ENCODE peak calls at places on chromosomes 13 and 19, in four cellular contexts. F is SK-N-SH, R is GM12878, T is K562. C is an unnamed sample.
A peak's percentile ranks its signal among the peaks of the same experiment; 100 is the strongest.

GRCh38 chr19:33507021-33507956 is 14.3 kb downstream of the PEPD start:
- DNase-seq in F (peak; percentile 91), R (no peak), T (no peak), C (no peak)

GRCh38 chr19:51327066-51327985 is 14.6 kb downstream of the VSIG10L start:
- DNase-seq in F (no peak), R (no peak), T (peak; percentile 86), C (peak; percentile 59)

GRCh38 chr19:1244693-1245451 is 3.3 kb downstream of the ATP5F1D start:
- DNase-seq in F (no peak), R (no peak), T (no peak), C (peak; percentile 86)

GRCh38 chr19:58268344-58268743 is 10.4 kb upstream of the ZNF8 start:
- DNase-seq in F (no peak), R (no peak), T (no peak), C (no peak)

GRCh38 chr13:47306991-47307390 is 410.1 kb upstream of the HTR2A start:
- DNase-seq in F (no peak), R (no peak), T (no peak), C (no peak)

GRCh38 chr13:58704953-58705352 is 1073.4 kb downstream of the PCDH17 start:
- DNase-seq in F (no peak), R (no peak), T (no peak), C (no peak)

GRCh38 chr19:45471866-45472556 is 4.2 kb downstream of the FOSB start:
- DNase-seq in F (no peak), R (no peak), T (no peak), C (no peak)

GRCh38 chr19:56905616-56906015 is 65.1 kb upstream of the PEG3 start:
- DNase-seq in F (no peak), R (no peak), T (no peak), C (no peak)

GRCh38 chr19:42284641-42285341 is 15.7 kb downstream of the CIC start:
- DNase-seq in F (no peak), R (no peak), T (peak; percentile 43), C (no peak)

GRCh38 chr13:105050696-105051095 is 1484.8 kb downstream of the EFNB2 start:
- DNase-seq in F (no peak), R (no peak), T (no peak), C (no peak)

GRCh38 chr19:41951686-41952172 is 7.4 kb downstream of the RABAC1 start:
- DNase-seq in F (peak; percentile 90), R (no peak), T (peak; percentile 87), C (peak; percentile 58)

DNA sequence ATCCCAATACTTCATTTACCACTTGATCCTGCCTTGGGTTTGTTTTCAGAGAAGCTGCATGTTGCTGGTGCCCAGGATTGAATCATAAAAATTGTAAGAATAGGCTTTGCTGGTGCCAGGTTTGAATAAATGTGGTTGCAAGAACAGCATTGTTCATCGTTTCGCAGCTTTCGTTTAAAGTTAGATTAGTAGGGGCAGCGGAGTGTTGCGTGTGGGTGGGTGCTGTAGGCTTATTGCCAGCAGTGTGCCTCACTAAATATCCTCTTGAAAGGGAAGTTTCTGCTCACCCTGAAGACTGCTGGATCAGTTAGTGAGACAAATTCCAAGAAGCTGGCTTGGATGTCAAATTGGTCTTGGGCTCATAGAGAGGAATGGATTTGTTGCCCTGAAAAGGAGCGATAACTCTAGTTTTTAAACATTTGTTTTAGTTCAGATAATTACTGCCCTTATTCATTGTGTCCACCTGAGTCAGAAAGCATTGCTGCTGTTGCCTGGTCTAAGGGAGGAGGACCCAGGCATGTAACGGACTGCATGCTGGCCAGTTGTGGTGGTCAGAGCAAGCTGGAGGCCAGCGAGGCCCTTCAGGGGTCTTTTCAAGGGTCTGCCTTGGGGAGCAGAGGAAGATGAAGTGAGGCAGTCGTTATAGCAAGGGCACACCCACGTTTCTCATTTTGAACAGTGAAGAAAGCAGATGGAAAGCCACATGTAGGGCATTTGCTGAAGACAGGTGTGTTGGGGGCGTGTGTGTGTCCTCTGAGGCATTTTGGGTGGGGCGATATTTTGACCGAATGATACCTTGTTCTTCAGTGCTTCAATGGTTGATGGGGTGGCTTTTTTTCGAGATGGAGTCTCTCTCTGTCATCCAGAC is 8.5 kb downstream of the ILF3 start:
- DNase-seq in F (no peak), R (no peak), T (no peak), C (no peak)
- TF ChIP-seq NFIC in F (no peak), R (no peak), T (no peak), C (no peak)

GRCh38 chr13:38606697-38607096 is 80.2 kb upstream of the FREM2 start:
- DNase-seq in F (no peak), R (no peak), T (no peak), C (no peak)

GRCh38 chr13:38607136-38607535 is 79.7 kb upstream of the FREM2 start:
- DNase-seq in F (no peak), R (no peak), T (no peak), C (no peak)

GRCh38 chr13:38602261-38602660 is 84.6 kb upstream of the FREM2 start:
- DNase-seq in F (no peak), R (no peak), T (peak; percentile 51), C (no peak)
- H3K79me2 ChIP-seq in F (no peaks in the 10 kb centered on the region), R (no peaks in the 10 kb centered on the region), T (no peaks in the 10 kb centered on the region), C (no peaks in the 10 kb centered on the region)

DNA sequence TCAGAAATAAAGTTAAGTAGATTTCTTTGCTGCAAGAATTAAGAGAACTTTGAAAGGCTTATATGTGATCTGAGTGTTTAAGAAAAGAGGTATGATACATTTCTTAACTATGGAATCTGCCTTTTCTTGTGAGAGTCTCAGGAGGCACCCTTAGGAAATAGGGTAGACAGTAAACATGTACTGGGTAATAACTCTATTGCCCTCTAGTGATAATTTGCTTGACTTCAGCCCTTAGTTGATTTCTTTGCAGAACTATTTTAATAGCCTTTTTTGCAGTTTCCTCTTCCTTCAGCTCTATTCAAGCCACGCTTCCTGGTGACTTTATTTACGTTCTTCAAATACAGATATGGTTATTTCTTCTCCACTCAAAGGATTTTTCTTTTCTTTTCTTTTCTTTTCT is 37.0 kb upstream of the CCNA1 start:
- DNase-seq in F (peak; percentile 11), R (no peak), T (peak; percentile 3), C (peak; percentile 5)
- TF ChIP-seq NFIC in F (no peak), R (no peak), T (no peak), C (no peak)

GRCh38 chr19:14116525-14116917 is 1.0 kb downstream of the PRKACA start:
- DNase-seq in F (no peak), R (no peak), T (no peak), C (no peak)
- H3K79me2 ChIP-seq in F (peaks cover 40% of the 10 kb centered on the region), R (peaks cover 8% of the 10 kb centered on the region), T (peaks cover 24% of the 10 kb centered on the region), C (peaks cover 12% of the 10 kb centered on the region)

DNA sequence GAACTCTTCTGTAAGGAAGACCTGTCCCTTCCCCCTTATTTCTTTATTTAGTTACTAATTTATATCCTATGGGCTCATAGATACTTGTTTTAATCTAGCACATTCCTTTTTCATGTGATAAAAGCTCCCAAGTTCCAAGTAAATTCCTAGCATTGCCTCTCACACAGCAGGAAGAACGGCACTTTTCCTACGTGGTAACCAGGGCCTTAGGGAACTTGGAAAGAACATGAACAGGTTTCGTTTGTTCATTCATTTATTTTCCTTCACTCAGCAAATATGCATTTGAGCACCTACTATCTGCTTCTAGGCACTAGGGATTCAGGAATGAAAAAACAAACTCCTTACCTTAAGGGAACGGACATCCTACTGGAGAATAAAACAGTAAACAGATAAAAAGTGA is 125.1 kb downstream of the SIPA1L3 start:
- DNase-seq in F (no peak), R (no peak), T (no peak), C (no peak)
- TF ChIP-seq NFIC in F (no peak), R (no peak), T (no peak), C (no peak)

DNA sequence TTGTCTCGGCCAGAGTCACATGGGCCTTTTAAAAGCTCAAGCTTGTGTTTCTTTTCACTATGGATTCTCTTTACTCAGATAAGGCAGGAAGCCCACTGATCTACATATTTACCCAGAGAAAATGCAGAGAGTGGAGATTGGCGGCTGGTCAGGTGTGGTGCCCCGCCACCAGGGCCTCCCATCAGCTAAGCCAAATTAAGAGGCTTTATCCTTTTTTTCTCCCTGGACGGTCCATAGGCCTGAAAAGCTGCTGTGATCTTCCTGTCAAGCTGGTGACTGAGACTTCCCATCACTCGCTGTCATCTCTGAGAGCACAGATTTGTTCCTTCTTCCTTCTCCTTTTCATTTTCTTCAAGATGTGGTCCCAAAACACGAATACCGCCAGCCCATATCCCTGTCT is 1.9 kb downstream of the SAFB start:
- DNase-seq in F (no peak), R (no peak), T (no peak), C (no peak)
- H3K79me2 ChIP-seq in F (peaks cover 96% of the 10 kb centered on the region), R (peaks cover 99% of the 10 kb centered on the region), T (peaks cover 100% of the 10 kb centered on the region), C (peaks cover 96% of the 10 kb centered on the region)

GRCh38 chr13:56953965-56954364 is 186.8 kb upstream of the PRR20A start:
- DNase-seq in F (no peak), R (no peak), T (no peak), C (no peak)
- TF ChIP-seq NFIC in F (no peak), R (no peak), T (no peak), C (no peak)

DNA sequence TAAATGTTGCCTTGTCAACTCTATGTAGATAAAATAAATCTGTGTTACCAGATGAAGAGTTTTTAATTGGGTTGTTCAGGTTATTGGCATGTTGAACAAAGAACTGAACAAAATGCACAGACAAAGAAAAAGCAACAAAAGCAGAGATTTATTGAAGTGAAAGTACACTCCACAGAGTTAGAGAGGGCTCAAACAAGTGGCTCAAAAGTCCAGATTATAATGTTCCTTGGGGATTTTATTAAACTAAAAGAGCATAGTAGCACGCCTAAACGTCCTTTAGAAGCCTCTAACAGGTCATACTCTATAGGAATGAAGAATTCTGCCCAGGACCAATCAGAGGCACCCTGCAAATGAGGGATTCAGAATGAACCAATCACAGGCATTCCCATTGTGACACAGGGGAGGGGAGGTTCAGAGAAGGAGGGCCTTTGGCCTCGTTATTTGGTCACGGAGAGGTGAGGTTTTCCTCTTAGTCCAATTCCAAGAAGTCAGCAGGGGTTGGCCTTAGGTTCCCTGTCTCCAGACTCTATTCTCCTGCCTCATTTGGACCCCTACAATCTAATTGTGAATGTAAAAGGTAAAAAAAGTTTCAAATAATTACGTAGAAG is 12.8 kb downstream of the PSMC4 start:
- DNase-seq in F (no peak), R (no peak), T (no peak), C (no peak)
- H3K79me2 ChIP-seq in F (peaks cover 38% of the 10 kb centered on the region), R (no peaks in the 10 kb centered on the region), T (peaks cover 3% of the 10 kb centered on the region), C (peaks cover 9% of the 10 kb centered on the region)

DNA sequence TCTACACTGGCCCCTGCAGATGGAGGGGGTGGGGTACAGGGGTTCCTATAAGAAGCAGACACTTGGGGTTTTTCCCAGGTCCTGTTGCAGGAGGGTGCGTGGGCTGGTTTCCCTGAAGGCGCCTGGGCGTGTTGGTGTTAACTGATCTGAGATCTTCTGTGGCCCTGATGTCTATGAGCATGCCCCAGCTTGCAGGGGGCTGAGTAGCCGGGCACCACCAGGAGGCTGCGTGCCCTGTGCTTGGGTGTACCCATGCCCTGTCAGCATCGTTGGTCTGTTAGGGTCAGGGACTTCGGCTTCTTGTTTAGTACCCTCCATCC is 45.3 kb downstream of the CAPN12 start:
- DNase-seq in F (no peak), R (no peak), T (no peak), C (no peak)
- TF ChIP-seq NFIC in F (no peak), R (no peak), T (no peak), C (no peak)

DNA sequence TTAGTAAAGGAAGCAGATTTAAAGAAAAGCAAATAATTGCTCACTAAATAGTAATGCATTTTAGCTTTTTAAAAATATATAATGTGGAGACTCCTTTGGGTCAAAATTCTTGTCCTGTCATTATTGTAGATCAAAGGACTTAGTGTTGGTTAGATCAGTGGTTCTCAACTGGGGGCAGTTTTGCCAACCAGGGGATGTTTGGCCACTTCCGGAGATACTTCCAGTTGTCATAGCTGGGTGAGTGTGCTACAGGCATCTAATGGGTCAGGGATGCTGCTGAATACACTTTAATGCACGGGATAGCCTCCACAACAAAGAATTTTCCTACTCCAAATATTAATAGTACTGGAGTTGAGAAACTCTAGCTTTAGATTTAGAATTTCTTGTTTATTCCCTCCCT is 126.8 kb downstream of the LMO7 start:
- DNase-seq in F (no peak), R (peak; percentile 24), T (no peak), C (peak; percentile 26)
- H3K79me2 ChIP-seq in F (peaks cover 100% of the 10 kb centered on the region), R (peaks cover 5% of the 10 kb centered on the region), T (no peaks in the 10 kb centered on the region), C (peaks cover 74% of the 10 kb centered on the region)

C was measured in HepG2.